ENCODE peak calls at places on chromosomes 12 and 14, in ten cellular contexts. One of them, this sample, is unnamed.

GRCh38 chr12:6839482-6840201 is 1.1 kb upstream of the GNB3 start:
- DNase-seq in activated CD4-positive, alpha-beta T cell treated with anti-CD3 and anti-CD28 coated beads, Interleukin-2, amount 50 U/mL, for 1 hour: no peak
- DNase-seq in anterior cingulate cortex: no peak
- DNase-seq in neural progenitor cell: peak; percentile 80
- DNase-seq in astrocyte of the spinal cord: no peak
- DNase-seq in coronary artery: no peak
- DNase-seq in tibial artery: no peak
- DNase-seq in ELR: no peak
- DNase-seq in NCI-H748 treated with DMSO at 0.1 percent for 48 hours: no peak
- DNase-seq in stimulated activated CD4-positive, alpha-beta T cell treated with anti-CD3 and anti-CD28 coated beads, TNF-alpha, amount 100 ng/mL, for 1 hour: no peak
- DNase-seq in this sample: no peak

GRCh38 chr14:69693145-69693544 is 73.8 kb upstream of the SRSF5 start:
- DNase-seq in activated CD4-positive, alpha-beta T cell treated with anti-CD3 and anti-CD28 coated beads, Interleukin-2, amount 50 U/mL, for 1 hour: no peak
- DNase-seq in anterior cingulate cortex: no peak
- DNase-seq in neural progenitor cell: peak; percentile 34
- DNase-seq in astrocyte of the spinal cord: no peak
- DNase-seq in coronary artery: no peak
- DNase-seq in tibial artery: no peak
- DNase-seq in ELR: no peak
- DNase-seq in NCI-H748 treated with DMSO at 0.1 percent for 48 hours: peak; percentile 50
- DNase-seq in stimulated activated CD4-positive, alpha-beta T cell treated with anti-CD3 and anti-CD28 coated beads, TNF-alpha, amount 100 ng/mL, for 1 hour: no peak
- DNase-seq in this sample: no peak

GRCh38 chr14:85217412-85217811 is 312.5 kb upstream of the FLRT2 start:
- DNase-seq in activated CD4-positive, alpha-beta T cell treated with anti-CD3 and anti-CD28 coated beads, Interleukin-2, amount 50 U/mL, for 1 hour: no peak
- DNase-seq in anterior cingulate cortex: no peak
- DNase-seq in neural progenitor cell: peak; percentile 42
- DNase-seq in astrocyte of the spinal cord: peak; percentile 54
- DNase-seq in coronary artery: no peak
- DNase-seq in tibial artery: no peak
- DNase-seq in ELR: peak; percentile 65
- DNase-seq in NCI-H748 treated with DMSO at 0.1 percent for 48 hours: no peak
- DNase-seq in stimulated activated CD4-positive, alpha-beta T cell treated with anti-CD3 and anti-CD28 coated beads, TNF-alpha, amount 100 ng/mL, for 1 hour: no peak
- DNase-seq in this sample: no peak

GRCh38 chr12:56645201-56645716 is 525 bp downstream of the ATP5F1B start:
- DNase-seq in activated CD4-positive, alpha-beta T cell treated with anti-CD3 and anti-CD28 coated beads, Interleukin-2, amount 50 U/mL, for 1 hour: no peak
- DNase-seq in anterior cingulate cortex: no peak
- DNase-seq in neural progenitor cell: peak; percentile 46
- DNase-seq in astrocyte of the spinal cord: peak; percentile 5
- DNase-seq in coronary artery: no peak
- DNase-seq in tibial artery: no peak
- DNase-seq in ELR: peak; percentile 38
- DNase-seq in NCI-H748 treated with DMSO at 0.1 percent for 48 hours: no peak
- DNase-seq in stimulated activated CD4-positive, alpha-beta T cell treated with anti-CD3 and anti-CD28 coated beads, TNF-alpha, amount 100 ng/mL, for 1 hour: no peak
- DNase-seq in this sample: peak; percentile 35

GRCh38 chr14:32332415-32333116 is 3.5 kb downstream of the AKAP6 start:
- DNase-seq in activated CD4-positive, alpha-beta T cell treated with anti-CD3 and anti-CD28 coated beads, Interleukin-2, amount 50 U/mL, for 1 hour: no peak
- DNase-seq in anterior cingulate cortex: no peak
- DNase-seq in neural progenitor cell: no peak
- DNase-seq in astrocyte of the spinal cord: no peak
- DNase-seq in coronary artery: no peak
- DNase-seq in tibial artery: no peak
- DNase-seq in ELR: no peak
- DNase-seq in NCI-H748 treated with DMSO at 0.1 percent for 48 hours: no peak
- DNase-seq in stimulated activated CD4-positive, alpha-beta T cell treated with anti-CD3 and anti-CD28 coated beads, TNF-alpha, amount 100 ng/mL, for 1 hour: no peak
- DNase-seq in this sample: no peak

GRCh38 chr14:68619805-68620574 is 172.9 kb downstream of the ZFP36L1 start:
- DNase-seq in activated CD4-positive, alpha-beta T cell treated with anti-CD3 and anti-CD28 coated beads, Interleukin-2, amount 50 U/mL, for 1 hour: no peak
- DNase-seq in anterior cingulate cortex: no peak
- DNase-seq in neural progenitor cell: no peak
- DNase-seq in astrocyte of the spinal cord: no peak
- DNase-seq in coronary artery: peak; percentile 75
- DNase-seq in tibial artery: peak; percentile 47
- DNase-seq in ELR: peak; percentile 32
- DNase-seq in NCI-H748 treated with DMSO at 0.1 percent for 48 hours: no peak
- DNase-seq in stimulated activated CD4-positive, alpha-beta T cell treated with anti-CD3 and anti-CD28 coated beads, TNF-alpha, amount 100 ng/mL, for 1 hour: no peak
- DNase-seq in this sample: no peak

GRCh38 chr14:53999061-53999488 is 42.5 kb upstream of the BMP4 start:
- DNase-seq in activated CD4-positive, alpha-beta T cell treated with anti-CD3 and anti-CD28 coated beads, Interleukin-2, amount 50 U/mL, for 1 hour: no peak
- DNase-seq in anterior cingulate cortex: no peak
- DNase-seq in neural progenitor cell: peak; percentile 12
- DNase-seq in astrocyte of the spinal cord: peak; percentile 88
- DNase-seq in coronary artery: no peak
- DNase-seq in tibial artery: no peak
- DNase-seq in ELR: peak; percentile 23
- DNase-seq in NCI-H748 treated with DMSO at 0.1 percent for 48 hours: no peak
- DNase-seq in stimulated activated CD4-positive, alpha-beta T cell treated with anti-CD3 and anti-CD28 coated beads, TNF-alpha, amount 100 ng/mL, for 1 hour: no peak
- DNase-seq in this sample: no peak

GRCh38 chr12:102879144-102879763 is 37.8 kb downstream of the PAH start:
- DNase-seq in activated CD4-positive, alpha-beta T cell treated with anti-CD3 and anti-CD28 coated beads, Interleukin-2, amount 50 U/mL, for 1 hour: no peak
- DNase-seq in anterior cingulate cortex: peak; percentile 35
- DNase-seq in neural progenitor cell: peak; percentile 86
- DNase-seq in astrocyte of the spinal cord: no peak
- DNase-seq in coronary artery: no peak
- DNase-seq in tibial artery: peak; percentile 72
- DNase-seq in ELR: peak; percentile 77
- DNase-seq in NCI-H748 treated with DMSO at 0.1 percent for 48 hours: peak; percentile 97
- DNase-seq in stimulated activated CD4-positive, alpha-beta T cell treated with anti-CD3 and anti-CD28 coated beads, TNF-alpha, amount 100 ng/mL, for 1 hour: no peak
- DNase-seq in this sample: peak; percentile 59

GRCh38 chr12:96020314-96021003 is 14.9 kb downstream of the LTA4H start:
- DNase-seq in activated CD4-positive, alpha-beta T cell treated with anti-CD3 and anti-CD28 coated beads, Interleukin-2, amount 50 U/mL, for 1 hour: no peak
- DNase-seq in anterior cingulate cortex: no peak
- DNase-seq in neural progenitor cell: no peak
- DNase-seq in astrocyte of the spinal cord: no peak
- DNase-seq in coronary artery: no peak
- DNase-seq in tibial artery: no peak
- DNase-seq in ELR: no peak
- DNase-seq in NCI-H748 treated with DMSO at 0.1 percent for 48 hours: no peak
- DNase-seq in stimulated activated CD4-positive, alpha-beta T cell treated with anti-CD3 and anti-CD28 coated beads, TNF-alpha, amount 100 ng/mL, for 1 hour: no peak
- DNase-seq in this sample: no peak